ENCODE peak calls at places on chromosomes 5 and 9, in five cellular contexts. N is left ventricle myocardium inferior; L is heart right ventricle; K is CD8-positive, alpha-beta memory T cell; S is GM23338. Y is an unnamed sample.

GRCh38 chr9:2570615-2571479 is 50.7 kb upstream of the VLDLR start:
- DNase-seq in N (peak; percentile 93), L (peak; percentile 95), K (peak; percentile 33), S (no peak), Y (no peak)

GRCh38 chr9:6959275-6960000 is 201.7 kb downstream of the KDM4C start:
- DNase-seq in N (no peak), L (no peak), K (no peak), S (no peak), Y (no peak)

GRCh38 chr5:142012186-142012785 is 541 bp downstream of the GNPDA1 start:
- DNase-seq in N (peak; percentile 49), L (peak; percentile 32), K (no peak), S (peak; percentile 81), Y (peak; percentile 43)

GRCh38 chr5:158639876-158640570 is 459.7 kb downstream of the EBF1 start:
- DNase-seq in N (no peak), L (no peak), K (no peak), S (peak; percentile 2), Y (no peak)

GRCh38 chr5:139633295-139634027 is 14.7 kb upstream of the CXXC5 start:
- DNase-seq in N (no peak), L (peak; percentile 68), K (peak; percentile 64), S (peak; percentile 82), Y (peak; percentile 76)

GRCh38 chr9:129383415-129384088 is 205.5 kb upstream of the IER5L start:
- DNase-seq in N (peak; percentile 88), L (peak; percentile 87), K (peak; percentile 77), S (peak; percentile 66), Y (no peak)

GRCh38 chr5:132254321-132254977 is 3.0 kb upstream of the PDLIM4 start:
- DNase-seq in N (peak; percentile 64), L (peak; percentile 54), K (no peak), S (no peak), Y (no peak)

GRCh38 chr5:112669328-112669963 is 68.2 kb upstream of the APC start:
- DNase-seq in N (no peak), L (no peak), K (no peak), S (no peak), Y (no peak)

GRCh38 chr9:98709968-98710965 is 1.5 kb upstream of the GABBR2 start:
- DNase-seq in N (no peak), L (peak; percentile 26), K (no peak), S (peak; percentile 71), Y (no peak)

DNA sequence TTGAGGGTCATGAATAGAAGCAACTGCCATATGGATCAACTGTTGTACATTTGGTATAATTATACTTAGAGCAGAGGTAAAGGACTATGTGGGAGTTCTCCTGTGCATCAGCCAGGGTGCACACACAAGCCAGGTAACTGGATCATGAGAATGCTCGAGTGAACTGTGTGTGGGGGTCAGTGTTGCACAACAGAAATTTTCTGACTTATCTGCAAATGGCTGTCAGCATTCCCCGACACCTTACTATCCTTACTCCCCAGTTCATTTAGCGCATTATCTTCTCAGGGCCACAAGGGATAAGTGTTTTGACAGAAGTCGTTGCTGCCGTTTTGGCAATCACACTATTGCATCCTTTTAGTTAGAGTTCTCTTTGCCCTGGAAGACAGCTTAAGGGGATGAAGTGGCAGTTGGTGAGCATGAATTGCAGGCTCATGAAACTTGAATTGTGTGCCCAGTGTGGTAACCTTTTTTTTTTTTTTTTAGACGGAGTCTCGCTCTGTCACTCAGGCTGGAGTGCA is 1.7 kb downstream of the CANX start:
- DNase-seq in N (no peak), L (no peak), K (no peak), S (peak; percentile 23), Y (no peak)
- H3K4me3 ChIP-seq in N (peak overlapping the region; percentile 89), L (peak overlapping the region; percentile 79), K (peak overlapping the region; percentile 72), S (peak overlapping the region; percentile 100), Y (peak overlapping the region; percentile 0)

DNA sequence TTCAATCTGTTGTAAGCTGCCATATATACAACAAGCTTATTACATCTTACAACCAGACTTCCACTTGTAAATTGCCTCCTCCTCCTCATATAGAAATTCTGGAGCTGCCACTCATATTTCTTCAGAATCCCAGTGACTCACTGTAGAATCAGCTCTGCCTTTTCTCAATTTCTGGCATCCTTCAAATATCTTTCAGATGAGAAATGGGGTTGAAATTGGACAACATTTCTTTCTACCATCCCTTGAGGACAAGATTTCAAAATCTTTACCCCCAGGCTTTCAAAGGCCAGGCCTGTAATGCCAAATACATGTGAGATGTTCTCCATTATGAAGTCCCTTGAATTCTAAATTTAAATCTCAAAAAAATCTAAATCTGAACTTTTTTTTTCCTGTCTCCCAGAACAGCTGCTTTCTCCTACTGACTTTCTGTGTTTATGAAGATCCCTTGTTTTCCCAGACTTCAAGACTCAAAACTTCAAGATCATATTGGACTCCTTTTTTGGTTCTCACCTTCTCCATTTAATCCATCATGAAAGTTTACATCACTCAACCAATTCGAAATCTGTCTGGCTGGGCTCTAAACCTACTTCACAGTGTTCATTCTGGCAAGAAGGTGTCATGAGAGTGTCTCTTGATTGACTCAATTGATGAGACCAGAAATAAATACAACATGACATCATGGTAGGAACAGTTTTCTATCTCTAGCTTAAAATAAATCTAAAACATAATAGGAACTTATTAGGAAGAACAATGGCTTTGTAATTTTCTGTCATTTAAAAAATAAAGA is 109.8 kb downstream of the HMHB1 start:
- DNase-seq in N (no peak), L (no peak), K (no peak), S (no peak), Y (no peak)
- H3K27ac ChIP-seq in N (peak overlapping the region; percentile 55), L (no peak overlapping the region), K (no peak overlapping the region), S (no peak overlapping the region), Y (no peak overlapping the region)

DNA sequence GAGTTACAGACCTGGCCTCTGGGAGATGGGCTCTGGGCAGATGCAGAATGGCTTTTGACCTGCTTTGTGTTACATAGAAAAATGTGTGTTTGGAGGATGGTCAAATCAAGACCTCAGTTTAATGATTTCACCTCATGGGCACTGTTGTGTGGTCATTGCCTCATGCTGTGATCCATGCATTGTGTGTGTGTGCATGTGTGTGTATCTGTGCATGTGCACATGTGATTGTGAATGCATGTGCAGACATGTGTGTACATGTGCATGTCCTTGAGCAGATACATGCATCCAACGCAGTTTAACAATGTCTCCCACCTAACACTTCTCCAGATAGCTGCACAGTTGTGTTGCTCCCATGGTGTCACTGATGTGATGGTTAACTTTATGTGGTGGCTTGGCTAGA is 40.1 kb upstream of the S1PR3 start:
- DNase-seq in N (no peak), L (no peak), K (no peak), S (no peak), Y (no peak)
- H3K4me1 ChIP-seq in N (peaks cover 53% of the 10 kb centered on the region), L (peaks cover 5% of the 10 kb centered on the region), K (no peaks in the 10 kb centered on the region), S (no peaks in the 10 kb centered on the region), Y (no peaks in the 10 kb centered on the region)

DNA sequence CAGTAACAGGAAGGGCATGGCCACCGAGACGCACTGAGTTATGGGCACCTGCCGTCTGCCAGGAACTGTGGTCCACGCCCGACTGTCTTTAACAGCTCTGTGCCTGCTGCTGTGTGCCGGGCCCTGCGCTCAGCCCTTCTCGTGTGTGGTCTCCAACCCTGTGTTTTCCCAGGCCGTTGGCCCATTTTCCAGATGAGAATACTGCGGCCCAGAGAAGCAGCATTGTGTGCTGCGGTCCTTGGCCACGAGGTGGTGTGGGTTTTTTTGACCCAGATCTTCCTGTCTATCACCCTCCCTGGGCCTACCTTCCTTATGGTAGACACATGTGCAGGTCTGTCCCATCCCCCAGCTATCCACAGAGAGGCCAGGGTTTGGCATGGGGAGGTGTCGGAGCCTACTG is 47.0 kb downstream of the RXRA start:
- DNase-seq in N (no peak), L (no peak), K (no peak), S (no peak), Y (no peak)
- H3K4me3 ChIP-seq in N (no peak overlapping the region), L (no peak overlapping the region), K (no peak overlapping the region), S (no peak overlapping the region), Y (no peak overlapping the region)

GRCh38 chr9:105296445-105296844 is 52.0 kb downstream of the SLC44A1 start:
- DNase-seq in N (no peak), L (no peak), K (no peak), S (no peak), Y (no peak)
- H3K27ac ChIP-seq in N (peak overlapping the region; percentile 46), L (peak overlapping the region; percentile 68), K (no peak overlapping the region), S (peak overlapping the region; percentile 82), Y (no peak overlapping the region)

Y was measured in iPS DF 6.9.